ENCODE peak calls at places on chromosomes 3 and 15, in ten cellular contexts. One of them, this sample, is unnamed.

GRCh38 chr15:31433101-31433500 is 106.5 kb downstream of the KLF13 start:
- DNase-seq in cardiac muscle cell: no peak
- DNase-seq in left lung: no peak
- DNase-seq in endodermal cell: no peak
- DNase-seq in neural progenitor cell: no peak
- DNase-seq in ovary: no peak
- DNase-seq in spleen: no peak
- DNase-seq in CD4-positive, alpha-beta T cell: no peak
- DNase-seq in brain microvascular endothelial cell: no peak
- DNase-seq in dorsolateral prefrontal cortex: no peak
- DNase-seq in this sample: no peak

GRCh38 chr3:143171656-143172055 is 52.1 kb downstream of the CHST2 start:
- DNase-seq in cardiac muscle cell: peak
- DNase-seq in left lung: no peak
- DNase-seq in endodermal cell: no peak
- DNase-seq in neural progenitor cell: no peak
- DNase-seq in ovary: no peak
- DNase-seq in spleen: no peak
- DNase-seq in CD4-positive, alpha-beta T cell: no peak
- DNase-seq in brain microvascular endothelial cell: peak
- DNase-seq in dorsolateral prefrontal cortex: no peak
- DNase-seq in this sample: no peak

GRCh38 chr3:197749315-197749600 is 425 bp upstream of the FYTTD1 start:
- DNase-seq in cardiac muscle cell: peak
- DNase-seq in left lung: no peak
- DNase-seq in endodermal cell: no peak
- DNase-seq in neural progenitor cell: peak
- DNase-seq in ovary: no peak
- DNase-seq in spleen: no peak
- DNase-seq in CD4-positive, alpha-beta T cell: peak
- DNase-seq in brain microvascular endothelial cell: peak
- DNase-seq in dorsolateral prefrontal cortex: peak
- DNase-seq in this sample: no peak

GRCh38 chr3:43254125-43254524 is 32.2 kb upstream of the SNRK start:
- DNase-seq in cardiac muscle cell: no peak
- DNase-seq in left lung: no peak
- DNase-seq in endodermal cell: peak
- DNase-seq in neural progenitor cell: no peak
- DNase-seq in ovary: no peak
- DNase-seq in spleen: no peak
- DNase-seq in CD4-positive, alpha-beta T cell: no peak
- DNase-seq in brain microvascular endothelial cell: no peak
- DNase-seq in dorsolateral prefrontal cortex: no peak
- DNase-seq in this sample: no peak

GRCh38 chr3:73625124-73625665 is 454 bp upstream of the PDZRN3 start:
- DNase-seq in cardiac muscle cell: peak
- DNase-seq in left lung: peak
- DNase-seq in endodermal cell: peak
- DNase-seq in neural progenitor cell: peak
- DNase-seq in ovary: peak
- DNase-seq in spleen: no peak
- DNase-seq in CD4-positive, alpha-beta T cell: no peak
- DNase-seq in brain microvascular endothelial cell: peak
- DNase-seq in dorsolateral prefrontal cortex: no peak
- DNase-seq in this sample: no peak

GRCh38 chr15:101272584-101272983 is 4.7 kb downstream of the SELENOS start:
- DNase-seq in cardiac muscle cell: no peak
- DNase-seq in left lung: no peak
- DNase-seq in endodermal cell: peak
- DNase-seq in neural progenitor cell: no peak
- DNase-seq in ovary: no peak
- DNase-seq in spleen: no peak
- DNase-seq in CD4-positive, alpha-beta T cell: no peak
- DNase-seq in brain microvascular endothelial cell: no peak
- DNase-seq in dorsolateral prefrontal cortex: no peak
- DNase-seq in this sample: no peak

GRCh38 chr3:147616998-147617619 is 207.9 kb downstream of the ZIC1 start:
- DNase-seq in cardiac muscle cell: peak
- DNase-seq in left lung: no peak
- DNase-seq in endodermal cell: no peak
- DNase-seq in neural progenitor cell: peak
- DNase-seq in ovary: no peak
- DNase-seq in spleen: no peak
- DNase-seq in CD4-positive, alpha-beta T cell: no peak
- DNase-seq in brain microvascular endothelial cell: no peak
- DNase-seq in dorsolateral prefrontal cortex: no peak
- DNase-seq in this sample: no peak

GRCh38 chr15:32844118-32844711 is 126.4 kb downstream of the GREM1 start:
- DNase-seq in cardiac muscle cell: peak
- DNase-seq in left lung: no peak
- DNase-seq in endodermal cell: no peak
- DNase-seq in neural progenitor cell: peak
- DNase-seq in ovary: no peak
- DNase-seq in spleen: no peak
- DNase-seq in CD4-positive, alpha-beta T cell: no peak
- DNase-seq in brain microvascular endothelial cell: peak
- DNase-seq in dorsolateral prefrontal cortex: no peak
- DNase-seq in this sample: no peak

GRCh38 chr15:27570746-27571145 is 528.4 kb downstream of the OCA2 start:
- DNase-seq in cardiac muscle cell: no peak
- DNase-seq in left lung: no peak
- DNase-seq in endodermal cell: no peak
- DNase-seq in neural progenitor cell: no peak
- DNase-seq in ovary: no peak
- DNase-seq in spleen: no peak
- DNase-seq in CD4-positive, alpha-beta T cell: no peak
- DNase-seq in brain microvascular endothelial cell: no peak
- DNase-seq in dorsolateral prefrontal cortex: no peak
- DNase-seq in this sample: no peak

GRCh38 chr3:29438580-29438979 is 157.7 kb downstream of the RBMS3 start:
- DNase-seq in cardiac muscle cell: no peak
- DNase-seq in left lung: no peak
- DNase-seq in endodermal cell: no peak
- DNase-seq in neural progenitor cell: no peak
- DNase-seq in ovary: no peak
- DNase-seq in spleen: no peak
- DNase-seq in CD4-positive, alpha-beta T cell: no peak
- DNase-seq in brain microvascular endothelial cell: no peak
- DNase-seq in dorsolateral prefrontal cortex: no peak
- DNase-seq in this sample: no peak

GRCh38 chr3:177905895-177906511 is 630.2 kb upstream of the KCNMB2 start:
- DNase-seq in cardiac muscle cell: peak
- DNase-seq in left lung: no peak
- DNase-seq in endodermal cell: peak
- DNase-seq in neural progenitor cell: peak
- DNase-seq in ovary: no peak
- DNase-seq in spleen: no peak
- DNase-seq in CD4-positive, alpha-beta T cell: no peak
- DNase-seq in brain microvascular endothelial cell: peak
- DNase-seq in dorsolateral prefrontal cortex: no peak
- DNase-seq in this sample: no peak

GRCh38 chr3:177906573-177907229 is 629.5 kb upstream of the KCNMB2 start:
- DNase-seq in cardiac muscle cell: peak
- DNase-seq in left lung: no peak
- DNase-seq in endodermal cell: no peak
- DNase-seq in neural progenitor cell: no peak
- DNase-seq in ovary: no peak
- DNase-seq in spleen: no peak
- DNase-seq in CD4-positive, alpha-beta T cell: no peak
- DNase-seq in brain microvascular endothelial cell: no peak
- DNase-seq in dorsolateral prefrontal cortex: no peak
- DNase-seq in this sample: no peak

GRCh38 chr3:177899275-177900067 is 636.8 kb upstream of the KCNMB2 start:
- DNase-seq in cardiac muscle cell: no peak
- DNase-seq in left lung: no peak
- DNase-seq in endodermal cell: peak
- DNase-seq in neural progenitor cell: peak
- DNase-seq in ovary: no peak
- DNase-seq in spleen: no peak
- DNase-seq in CD4-positive, alpha-beta T cell: no peak
- DNase-seq in brain microvascular endothelial cell: no peak
- DNase-seq in dorsolateral prefrontal cortex: no peak
- DNase-seq in this sample: no peak

GRCh38 chr3:177905173-177905894 is 630.9 kb upstream of the KCNMB2 start:
- DNase-seq in cardiac muscle cell: peak
- DNase-seq in left lung: no peak
- DNase-seq in endodermal cell: no peak
- DNase-seq in neural progenitor cell: no peak
- DNase-seq in ovary: no peak
- DNase-seq in spleen: no peak
- DNase-seq in CD4-positive, alpha-beta T cell: no peak
- DNase-seq in brain microvascular endothelial cell: peak
- DNase-seq in dorsolateral prefrontal cortex: peak
- DNase-seq in this sample: no peak

DNA sequence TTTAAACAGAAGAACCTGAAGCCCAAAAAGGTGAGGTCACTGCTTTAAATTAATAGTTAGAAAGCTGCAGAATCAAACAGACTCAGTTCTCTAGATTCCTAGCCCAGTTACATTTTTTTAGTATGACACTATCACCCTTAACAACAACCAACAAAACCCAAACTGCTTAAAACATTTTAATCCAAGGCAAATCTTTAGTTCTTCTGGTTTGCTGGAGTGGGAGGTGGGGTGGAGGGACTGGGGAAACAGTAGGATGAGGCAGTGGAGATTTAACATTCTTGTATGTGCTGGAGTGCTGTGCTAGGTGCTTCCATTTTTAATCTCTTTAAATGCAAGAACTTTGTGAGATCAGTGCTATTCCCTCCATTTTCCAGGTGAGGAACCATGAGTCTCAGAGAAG is 631.6 kb upstream of the KCNMB2 start:
- DNase-seq in cardiac muscle cell: peak
- DNase-seq in left lung: no peak
- DNase-seq in endodermal cell: no peak
- DNase-seq in neural progenitor cell: no peak
- DNase-seq in ovary: no peak
- DNase-seq in spleen: no peak
- DNase-seq in CD4-positive, alpha-beta T cell: no peak
- DNase-seq in brain microvascular endothelial cell: peak
- DNase-seq in dorsolateral prefrontal cortex: no peak
- DNase-seq in this sample: no peak
- H3K27ac ChIP-seq in cardiac muscle cell: no peak
- H3K27ac ChIP-seq in left lung: peak
- H3K27ac ChIP-seq in endodermal cell: no peak
- H3K27ac ChIP-seq in neural progenitor cell: no peak
- H3K27ac ChIP-seq in ovary: no peak
- H3K27ac ChIP-seq in spleen: no peak
- H3K27ac ChIP-seq in CD4-positive, alpha-beta T cell: no peak
- H3K27ac ChIP-seq in brain microvascular endothelial cell: peak
- H3K27ac ChIP-seq in dorsolateral prefrontal cortex: peak
- H3K27ac ChIP-seq in this sample: no peak

GRCh38 chr3:13266005-13266404 is 154.1 kb downstream of the NUP210 start:
- DNase-seq in cardiac muscle cell: no peak
- DNase-seq in left lung: no peak
- DNase-seq in endodermal cell: no peak
- DNase-seq in neural progenitor cell: no peak
- DNase-seq in ovary: no peak
- DNase-seq in spleen: peak
- DNase-seq in CD4-positive, alpha-beta T cell: no peak
- DNase-seq in brain microvascular endothelial cell: no peak
- DNase-seq in dorsolateral prefrontal cortex: no peak
- DNase-seq in this sample: no peak
- H3K27ac ChIP-seq in cardiac muscle cell: no peak
- H3K27ac ChIP-seq in left lung: no peak
- H3K27ac ChIP-seq in endodermal cell: no peak
- H3K27ac ChIP-seq in neural progenitor cell: no peak
- H3K27ac ChIP-seq in ovary: no peak
- H3K27ac ChIP-seq in spleen: no peak
- H3K27ac ChIP-seq in CD4-positive, alpha-beta T cell: no peak
- H3K27ac ChIP-seq in brain microvascular endothelial cell: no peak
- H3K27ac ChIP-seq in dorsolateral prefrontal cortex: no peak
- H3K27ac ChIP-seq in this sample: no peak

GRCh38 chr15:34297059-34297458 is 40.5 kb downstream of the SLC12A6 start:
- DNase-seq in cardiac muscle cell: no peak
- DNase-seq in left lung: no peak
- DNase-seq in endodermal cell: no peak
- DNase-seq in neural progenitor cell: no peak
- DNase-seq in ovary: no peak
- DNase-seq in spleen: no peak
- DNase-seq in CD4-positive, alpha-beta T cell: no peak
- DNase-seq in brain microvascular endothelial cell: no peak
- DNase-seq in dorsolateral prefrontal cortex: no peak
- DNase-seq in this sample: no peak
- H3K27ac ChIP-seq in cardiac muscle cell: no peak
- H3K27ac ChIP-seq in left lung: no peak
- H3K27ac ChIP-seq in endodermal cell: no peak
- H3K27ac ChIP-seq in neural progenitor cell: no peak
- H3K27ac ChIP-seq in ovary: no peak
- H3K27ac ChIP-seq in spleen: no peak
- H3K27ac ChIP-seq in CD4-positive, alpha-beta T cell: no peak
- H3K27ac ChIP-seq in brain microvascular endothelial cell: no peak
- H3K27ac ChIP-seq in dorsolateral prefrontal cortex: no peak
- H3K27ac ChIP-seq in this sample: no peak

GRCh38 chr15:48560321-48561051 is 85.0 kb downstream of the FBN1 start:
- DNase-seq in cardiac muscle cell: peak
- DNase-seq in left lung: no peak
- DNase-seq in endodermal cell: no peak
- DNase-seq in neural progenitor cell: no peak
- DNase-seq in ovary: no peak
- DNase-seq in spleen: no peak
- DNase-seq in CD4-positive, alpha-beta T cell: no peak
- DNase-seq in brain microvascular endothelial cell: no peak
- DNase-seq in dorsolateral prefrontal cortex: no peak
- DNase-seq in this sample: no peak

GRCh38 chr15:48565560-48566482 is 79.7 kb downstream of the FBN1 start:
- DNase-seq in cardiac muscle cell: peak
- DNase-seq in left lung: no peak
- DNase-seq in endodermal cell: no peak
- DNase-seq in neural progenitor cell: no peak
- DNase-seq in ovary: no peak
- DNase-seq in spleen: no peak
- DNase-seq in CD4-positive, alpha-beta T cell: no peak
- DNase-seq in brain microvascular endothelial cell: peak
- DNase-seq in dorsolateral prefrontal cortex: no peak
- DNase-seq in this sample: no peak

GRCh38 chr15:48564690-48565089 is 80.8 kb downstream of the FBN1 start:
- DNase-seq in cardiac muscle cell: no peak
- DNase-seq in left lung: no peak
- DNase-seq in endodermal cell: no peak
- DNase-seq in neural progenitor cell: no peak
- DNase-seq in ovary: no peak
- DNase-seq in spleen: no peak
- DNase-seq in CD4-positive, alpha-beta T cell: no peak
- DNase-seq in brain microvascular endothelial cell: no peak
- DNase-seq in dorsolateral prefrontal cortex: no peak
- DNase-seq in this sample: no peak

GRCh38 chr15:48566669-48567068 is 78.8 kb downstream of the FBN1 start:
- DNase-seq in cardiac muscle cell: peak
- DNase-seq in left lung: no peak
- DNase-seq in endodermal cell: no peak
- DNase-seq in neural progenitor cell: no peak
- DNase-seq in ovary: no peak
- DNase-seq in spleen: no peak
- DNase-seq in CD4-positive, alpha-beta T cell: no peak
- DNase-seq in brain microvascular endothelial cell: peak
- DNase-seq in dorsolateral prefrontal cortex: no peak
- DNase-seq in this sample: no peak

DNA sequence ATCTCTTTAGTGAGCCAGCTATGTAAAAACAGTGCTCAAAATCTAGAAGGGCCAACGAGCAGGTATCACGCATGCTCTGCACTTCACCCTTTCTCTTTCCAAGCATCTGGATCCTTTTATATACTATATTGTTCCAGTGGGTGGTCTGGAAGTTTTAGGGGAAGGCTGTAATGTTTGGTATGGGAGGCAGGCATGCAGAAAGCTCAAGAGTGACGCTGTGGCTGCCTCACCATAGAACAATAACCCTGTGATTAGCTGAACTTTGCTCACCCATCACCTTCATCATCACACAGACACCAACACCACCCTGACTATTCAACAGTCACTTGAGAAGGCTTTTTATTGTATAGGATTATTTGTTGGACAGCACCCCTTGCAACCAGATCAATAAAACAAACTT is 81.6 kb downstream of the FBN1 start:
- DNase-seq in cardiac muscle cell: no peak
- DNase-seq in left lung: no peak
- DNase-seq in endodermal cell: no peak
- DNase-seq in neural progenitor cell: no peak
- DNase-seq in ovary: no peak
- DNase-seq in spleen: no peak
- DNase-seq in CD4-positive, alpha-beta T cell: no peak
- DNase-seq in brain microvascular endothelial cell: no peak
- DNase-seq in dorsolateral prefrontal cortex: no peak
- DNase-seq in this sample: no peak
- H3K27ac ChIP-seq in cardiac muscle cell: no peak
- H3K27ac ChIP-seq in left lung: no peak
- H3K27ac ChIP-seq in endodermal cell: no peak
- H3K27ac ChIP-seq in neural progenitor cell: no peak
- H3K27ac ChIP-seq in ovary: no peak
- H3K27ac ChIP-seq in spleen: no peak
- H3K27ac ChIP-seq in CD4-positive, alpha-beta T cell: no peak
- H3K27ac ChIP-seq in brain microvascular endothelial cell: peak
- H3K27ac ChIP-seq in dorsolateral prefrontal cortex: no peak
- H3K27ac ChIP-seq in this sample: no peak

This sample was measured in substantia nigra.